ENCODE peak calls at places on chromosomes 1 and 21, in five cellular contexts. O is K562, Y is WTC11, J is GM12878, L is A549. M is an unnamed sample.

GRCh38 chr1:109275706-109276345 is 7.1 kb downstream of the PSRC1 start:
- DNase-seq in L (no peak), J (no peak), Y (no peak), O (peak; percentile 66), M (peak; percentile 48)

GRCh38 chr1:248850124-248850523 is 8.8 kb downstream of the ZNF692 start:
- DNase-seq in L (no peak), Y (no peak), O (no peak), J (no peak), M (no peak)

GRCh38 chr21:42093991-42094417 is 22.9 kb downstream of the UMODL1 start:
- DNase-seq in L (peak; percentile 8), O (no peak), Y (no peak), J (no peak), M (peak; percentile 11)

GRCh38 chr1:226549937-226550670 is 1.5 kb downstream of the STUM start:
- DNase-seq in J (no peak), L (peak; percentile 50), Y (peak; percentile 34), O (peak; percentile 49), M (no peak)

GRCh38 chr1:43147625-43148319 is 24.3 kb downstream of the EBNA1BP2 start:
- DNase-seq in L (no peak), J (no peak), O (peak; percentile 25), Y (peak; percentile 99), M (peak; percentile 6)

GRCh38 chr1:21012937-21013336 is 163.8 kb downstream of the EIF4G3 start:
- DNase-seq in Y (no peak), L (no peak), O (no peak), J (no peak), M (no peak)

GRCh38 chr21:24716306-24716918 is 890.9 kb downstream of the MRPL39 start:
- DNase-seq in L (no peak), O (no peak), Y (no peak), J (no peak), M (no peak)

GRCh38 chr1:39450956-39451601 is 40.4 kb upstream of the BMP8A start:
- DNase-seq in Y (no peak), J (no peak), O (no peak), L (no peak), M (peak; percentile 15)

GRCh38 chr1:26084091-26084561 is 16.7 kb upstream of the TRIM63 start:
- DNase-seq in J (no peak), L (no peak), Y (no peak), O (no peak), M (no peak)

GRCh38 chr1:244050835-244051444 is at the start of gene ZBTB18:
- DNase-seq in J (no peak), L (no peak), Y (no peak), O (no peak), M (no peak)

GRCh38 chr21:16570196-16570595 is 840.4 kb downstream of the USP25 start:
- DNase-seq in Y (no peak), L (no peak), O (no peak), J (no peak), M (no peak)

GRCh38 chr1:168512864-168513595 is 30.8 kb downstream of the XCL2 start:
- DNase-seq in Y (no peak), O (no peak), J (no peak), L (no peak), M (peak; percentile 21)

GRCh38 chr1:61757945-61758344 is 15.7 kb downstream of the PATJ start:
- DNase-seq in Y (no peak), J (no peak), O (no peak), L (no peak), M (no peak)

GRCh38 chr1:187987236-187987776 is 1158.6 kb downstream of the PLA2G4A start:
- DNase-seq in L (no peak), J (peak; percentile 21), Y (no peak), O (peak; percentile 2), M (no peak)

GRCh38 chr1:94327001-94327685 is 89.8 kb upstream of the ARHGAP29 start:
- DNase-seq in O (no peak), J (no peak), Y (peak; percentile 70), L (no peak), M (no peak)

GRCh38 chr1:113732802-113733201 is 26.5 kb downstream of the PHTF1 start:
- DNase-seq in L (no peak), Y (no peak), J (no peak), O (peak; percentile 9), M (no peak)

GRCh38 chr1:51284487-51284954 is 45.8 kb downstream of the TTC39A start:
- DNase-seq in J (no peak), L (no peak), O (peak; percentile 99), Y (no peak), M (peak; percentile 61)

GRCh38 chr1:8664887-8665286 is 152.6 kb downstream of the RERE start:
- DNase-seq in Y (no peak), J (no peak), O (no peak), L (no peak), M (no peak)

GRCh38 chr1:8662380-8663072 is 154.9 kb downstream of the RERE start:
- DNase-seq in O (no peak), J (no peak), Y (no peak), L (no peak), M (no peak)

GRCh38 chr1:8661185-8662110 is 156.0 kb downstream of the RERE start:
- DNase-seq in L (no peak), J (peak; percentile 72), Y (no peak), O (peak; percentile 62), M (no peak)

GRCh38 chr1:8663915-8664331 is 153.5 kb downstream of the RERE start:
- DNase-seq in Y (no peak), J (no peak), O (no peak), L (no peak), M (peak; percentile 68)

DNA sequence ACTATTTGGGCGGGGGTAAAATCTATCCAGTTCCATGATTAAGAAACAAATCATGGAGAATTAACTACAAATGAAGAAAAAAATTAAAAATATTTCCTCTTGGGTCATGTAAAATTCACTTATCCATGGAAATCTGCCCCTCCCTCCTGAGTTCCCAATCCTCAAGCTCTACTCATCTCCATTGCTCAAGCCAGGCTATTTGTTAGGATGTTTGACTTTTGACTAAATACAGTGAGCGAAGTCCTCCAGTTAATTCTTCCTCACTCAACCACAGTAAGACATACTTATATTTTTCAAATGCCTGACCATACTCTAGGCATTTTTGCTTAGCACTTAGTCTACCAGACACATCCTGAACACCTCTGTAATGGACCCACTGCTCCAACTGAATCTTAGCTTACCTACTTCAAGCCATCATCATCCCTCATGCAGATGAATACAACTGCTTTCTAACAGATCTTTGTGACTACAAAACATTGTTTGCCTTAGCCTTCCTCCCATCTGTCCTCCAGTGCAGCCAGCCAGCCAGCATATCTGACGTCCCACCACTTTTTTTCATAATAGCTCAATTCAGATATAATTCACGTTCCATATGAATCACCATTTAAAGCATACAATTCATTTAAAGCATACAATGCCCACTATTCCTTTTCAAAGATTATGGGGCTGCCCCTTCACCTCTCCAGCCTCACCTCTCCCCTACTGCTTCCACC is 154.2 kb downstream of the RERE start:
- DNase-seq in J (no peak), L (no peak), Y (no peak), O (no peak), M (peak; percentile 54)
- TF ChIP-seq ESRRA in J (no peak), L (no peak), Y (no peak), O (no peak), M (no peak)

DNA sequence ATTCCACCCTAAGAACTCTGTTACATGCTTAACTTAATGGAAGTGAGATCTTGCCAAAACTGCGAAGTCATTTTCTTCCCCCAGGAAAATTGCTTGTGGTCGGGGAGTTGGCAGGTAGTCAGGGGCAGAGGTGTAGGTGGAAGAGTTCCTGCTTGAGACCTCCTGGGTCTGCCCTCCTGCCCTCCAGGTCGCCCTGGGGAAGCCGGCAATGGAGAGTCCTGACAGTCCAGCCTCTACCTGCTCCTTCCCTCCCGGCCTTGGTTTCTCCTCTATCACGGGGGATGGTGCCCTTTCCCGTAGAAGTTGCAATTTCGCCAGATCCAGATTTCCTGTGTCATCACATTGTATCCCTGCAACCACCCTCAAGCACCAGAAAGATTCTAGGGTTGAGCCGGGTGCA is 463.8 kb downstream of the MATN1 start:
- DNase-seq in Y (no peak), J (no peak), L (no peak), O (no peak), M (no peak)
- TF ChIP-seq ESRRA in Y (no peak), J (no peak), L (no peak), O (no peak), M (no peak)

GRCh38 chr1:54153548-54154439 is 994 bp upstream of the CDCP2 start:
- DNase-seq in O (no peak), L (no peak), Y (peak; percentile 47), J (no peak), M (peak; percentile 68)
- TF ChIP-seq ESRRA in O (no peak), L (no peak), Y (no peak), J (no peak), M (no peak)

GRCh38 chr1:19209990-19210771 is at the start of gene UBR4:
- DNase-seq in O (peak; percentile 100), Y (peak; percentile 95), L (peak; percentile 69), J (peak; percentile 88), M (peak; percentile 94)

GRCh38 chr1:19208710-19209438 is 1.2 kb downstream of the UBR4 start:
- DNase-seq in Y (no peak), L (no peak), J (no peak), O (peak; percentile 17), M (no peak)

GRCh38 chr1:19209439-19209989 is 552 bp downstream of the UBR4 start:
- DNase-seq in L (peak; percentile 14), J (no peak), O (peak; percentile 92), Y (no peak), M (peak; percentile 58)

GRCh38 chr1:19212167-19212566 is 2.1 kb upstream of the UBR4 start:
- DNase-seq in Y (no peak), L (no peak), O (no peak), J (no peak), M (no peak)

DNA sequence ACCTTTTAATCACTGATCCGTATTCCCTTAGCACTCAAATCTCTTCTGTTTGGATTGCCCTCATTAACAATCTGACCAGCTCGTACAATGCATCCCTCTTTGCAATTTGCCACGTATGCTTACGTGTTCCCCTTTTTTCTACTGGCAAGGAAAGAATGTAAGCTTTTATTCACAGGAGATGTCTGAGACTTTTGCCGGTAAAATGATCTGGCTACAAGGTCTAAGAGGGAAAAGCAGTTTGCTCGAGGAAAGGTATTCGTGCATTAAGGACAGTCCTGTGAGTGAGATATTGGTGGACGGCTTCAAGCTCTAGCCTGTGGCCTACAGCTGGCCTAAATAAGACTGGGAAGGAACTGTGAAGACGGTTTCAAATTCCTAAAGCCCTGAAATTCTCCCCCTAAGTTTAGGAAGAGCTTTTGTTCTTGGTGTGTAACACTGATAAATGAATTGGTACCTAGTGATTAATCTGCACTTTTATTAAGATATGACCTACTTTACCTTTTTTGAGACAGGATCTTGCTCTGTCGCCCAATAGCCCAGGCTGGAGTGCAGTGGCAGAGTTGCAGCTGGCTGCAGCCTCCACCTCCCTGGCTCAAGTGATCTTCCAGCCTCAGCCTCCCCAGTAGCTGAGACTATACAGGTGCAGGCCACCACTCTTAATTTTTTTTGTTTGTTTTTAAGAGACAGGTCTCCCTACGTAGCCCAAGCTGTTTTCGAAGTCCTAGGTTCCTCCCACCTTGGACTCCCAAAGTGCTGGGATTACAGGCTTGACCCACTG is 895 bp upstream of the UBR4 start:
- DNase-seq in J (no peak), Y (no peak), O (peak; percentile 51), L (no peak), M (no peak)
- TF ChIP-seq ESRRA in J (no peak), Y (no peak), O (no peak), L (no peak), M (no peak)